ENCODE peak calls at places on chromosomes 5 and 9, in eight cellular contexts. G, X, Z, K, E, Y, J and N are unnamed samples.

GRCh38 chr5:139459451-139459934 is 3.0 kb downstream of the ECSCR start:
- DNase-seq in E (no peak), Y (no peak), J (peak; percentile 45), Z (no peak), K (no peak), G (no peak), X (no peak), N (no peak)

GRCh38 chr5:43514471-43514815 is 505 bp downstream of the C5orf34 start:
- DNase-seq in Y (no peak), Z (peak; percentile 14), K (no peak), X (peak; percentile 49), E (no peak), G (no peak), J (no peak), N (peak; percentile 58)

GRCh38 chr9:7103382-7104170 is 345.8 kb downstream of the KDM4C start:
- DNase-seq in G (no peak), K (no peak), E (peak; percentile 81), X (no peak), J (no peak), Y (no peak), Z (no peak), N (no peak)

GRCh38 chr9:92762781-92763708 is 1.6 kb downstream of the BICD2 start:
- DNase-seq in Y (no peak), J (no peak), X (no peak), Z (no peak), K (no peak), G (no peak), E (no peak), N (no peak)

GRCh38 chr5:93039888-93040287 is 541.1 kb downstream of the NR2F1-AS1 start:
- DNase-seq in Y (no peak), Z (no peak), G (no peak), K (no peak), X (no peak), J (no peak), E (no peak), N (no peak)

GRCh38 chr5:61151893-61152292 is 10.4 kb downstream of the SMIM15 start:
- DNase-seq in X (no peak), Z (no peak), J (no peak), K (no peak), G (no peak), Y (no peak), E (no peak), N (no peak)

GRCh38 chr5:93586948-93587918 is 4.2 kb downstream of the NR2F1 start:
- DNase-seq in J (no peak), Z (no peak), E (no peak), X (no peak), Y (no peak), G (no peak), K (no peak), N (no peak)

GRCh38 chr9:130426883-130427282 is 17.9 kb upstream of the ASS1 start:
- DNase-seq in K (peak; percentile 37), Z (no peak), Y (no peak), G (no peak), J (peak; percentile 56), X (peak; percentile 33), E (peak; percentile 35), N (peak; percentile 44)

GRCh38 chr9:35436940-35437339 is 53.0 kb upstream of the RUSC2 start:
- DNase-seq in J (no peak), X (no peak), K (no peak), E (no peak), Z (no peak), G (no peak), Y (no peak), N (no peak)

GRCh38 chr9:120235081-120235480 is 344.9 kb downstream of the CDK5RAP2 start:
- DNase-seq in Y (no peak), G (no peak), E (no peak), J (no peak), K (no peak), X (no peak), Z (no peak), N (no peak)

GRCh38 chr5:141503699-141504098 is 14.8 kb downstream of the PCDHGC5 start:
- DNase-seq in K (no peak), G (no peak), Z (no peak), X (no peak), E (no peak), Y (no peak), J (no peak), N (no peak)

GRCh38 chr9:4081549-4081895 is 218.3 kb downstream of the GLIS3 start:
- DNase-seq in Z (no peak), J (no peak), Y (no peak), X (no peak), E (no peak), K (no peak), G (no peak), N (no peak)

GRCh38 chr9:98488578-98489312 is 220.0 kb downstream of the GABBR2 start:
- DNase-seq in K (no peak), Y (no peak), G (no peak), X (peak; percentile 26), E (no peak), Z (no peak), J (no peak), N (peak; percentile 98)

GRCh38 chr5:146788918-146789317 is 89.6 kb downstream of the PPP2R2B start:
- DNase-seq in X (no peak), G (no peak), Y (no peak), K (no peak), E (no peak), J (no peak), Z (no peak), N (no peak)

GRCh38 chr5:34685485-34686197 is 29.5 kb downstream of the RAI14 start:
- DNase-seq in G (no peak), K (no peak), E (no peak), X (no peak), Y (no peak), Z (no peak), J (no peak), N (no peak)

GRCh38 chr5:1467341-1468246 is 22.4 kb upstream of the SLC6A3 start:
- DNase-seq in K (no peak), E (no peak), G (no peak), X (no peak), J (no peak), Y (peak; percentile 15), Z (no peak), N (no peak)

GRCh38 chr5:145056805-145057204 is 778.3 kb downstream of the PRELID2 start:
- DNase-seq in E (no peak), J (no peak), K (no peak), G (no peak), Y (no peak), X (no peak), Z (peak; percentile 4), N (peak; percentile 5)

GRCh38 chr9:127035423-127035822 is 87.0 kb downstream of the ANGPTL2 start:
- DNase-seq in J (peak; percentile 62), Z (no peak), Y (peak; percentile 80), X (no peak), G (no peak), K (no peak), E (peak; percentile 75), N (no peak)

GRCh38 chr9:128201441-128202369 is 1.5 kb upstream of the DNM1 start:
- DNase-seq in J (no peak), X (no peak), Z (no peak), Y (no peak), E (no peak), G (no peak), K (no peak), N (no peak)

GRCh38 chr9:128203842-128204551 is 818 bp downstream of the DNM1 start:
- DNase-seq in G (no peak), X (peak; percentile 79), K (no peak), E (no peak), J (no peak), Z (no peak), Y (peak; percentile 54), N (peak; percentile 87)

GRCh38 chr9:128204858-128205257 is 1.7 kb downstream of the DNM1 start:
- DNase-seq in Z (no peak), K (no peak), G (no peak), X (no peak), J (no peak), E (no peak), Y (no peak), N (no peak)

GRCh38 chr9:128202648-128203023 is 543 bp upstream of the DNM1 start:
- DNase-seq in G (no peak), Y (no peak), J (no peak), K (no peak), E (no peak), X (no peak), Z (no peak), N (no peak)

GRCh38 chr9:128203024-128203841 is at the start of gene DNM1:
- DNase-seq in X (peak; percentile 89), K (peak; percentile 18), Z (peak; percentile 98), J (peak; percentile 60), Y (peak; percentile 76), E (no peak), G (no peak), N (peak; percentile 98)
- TF ChIP-seq POLR2A in X (peak; percentile 54), K (no peak), Z (no peak), J (no peak), Y (no peak), E (no peak), G (no peak), N (peak; percentile 65)

DNA sequence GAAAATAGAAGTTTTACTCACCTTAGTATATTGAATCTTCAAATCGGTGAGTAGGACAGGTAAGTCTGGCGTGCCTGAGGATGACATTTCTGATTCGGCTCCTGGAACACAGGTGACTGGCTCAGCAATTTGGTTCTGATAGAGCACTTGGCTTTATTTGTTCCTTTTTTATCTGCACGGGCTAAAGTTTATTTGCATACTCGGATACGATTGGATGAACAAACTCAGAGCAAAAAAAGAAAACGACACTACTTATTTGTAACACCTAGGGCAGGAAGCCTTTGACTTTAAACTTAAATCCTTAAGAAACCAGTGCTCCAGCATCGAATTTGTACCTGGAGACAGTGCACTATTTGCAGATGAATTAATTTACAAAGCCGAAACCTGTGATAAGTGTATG is at the start of gene ALDH1A1:
- DNase-seq in J (no peak), K (peak; percentile 40), X (no peak), G (no peak), Y (no peak), Z (no peak), E (no peak), N (no peak)
- TF ChIP-seq POLR2A in J (no peak), K (no peak), X (peak; percentile 84), G (no peak), Y (no peak), Z (no peak), E (peak; percentile 67), N (no peak)

DNA sequence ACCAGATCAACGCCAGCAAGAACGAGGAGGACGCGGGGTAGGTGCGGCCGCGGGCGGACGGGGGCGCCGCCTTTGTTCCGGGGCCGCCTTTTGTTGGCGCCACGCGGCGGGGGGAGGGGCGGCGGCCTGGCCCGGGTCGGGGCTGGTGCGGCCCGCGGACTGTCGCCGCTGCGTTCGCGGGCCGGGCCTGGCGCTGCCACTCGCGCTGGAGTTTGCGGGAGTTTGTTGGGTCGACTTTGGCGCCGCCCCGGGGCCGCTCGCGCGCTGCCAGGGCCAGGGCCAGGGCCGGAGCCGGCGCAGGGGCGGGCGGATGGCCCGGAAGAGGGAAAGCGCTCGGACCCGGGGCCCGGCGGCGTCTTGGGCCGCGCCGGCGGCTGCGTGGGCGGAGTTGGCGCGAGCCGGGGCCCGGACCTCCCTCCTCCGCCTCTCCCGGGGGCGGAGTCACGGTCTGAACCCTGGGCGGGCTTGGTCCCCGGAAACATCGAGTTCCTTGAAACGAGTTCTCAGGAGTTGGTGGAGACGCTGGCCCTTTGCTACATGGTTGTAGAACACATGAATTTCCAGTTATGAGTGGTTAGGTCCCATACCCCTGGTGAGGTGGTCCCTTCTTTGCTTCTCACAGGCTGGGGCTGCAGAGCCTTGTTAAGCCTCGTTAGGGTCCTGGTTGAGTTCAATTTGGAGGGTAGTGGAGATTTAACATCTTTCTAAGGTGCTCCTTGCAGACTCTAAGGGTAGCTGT is 846 bp downstream of the HNRNPAB start:
- DNase-seq in K (peak; percentile 75), J (peak; percentile 77), X (peak; percentile 82), G (peak; percentile 78), Y (peak; percentile 81), Z (peak; percentile 89), E (peak; percentile 72), N (peak; percentile 77)
- TF ChIP-seq POLR2A in K (no peak), J (no peak), X (no peak), G (no peak), Y (no peak), Z (no peak), E (peak; percentile 57), N (no peak)

GRCh38 chr9:111895996-111896941 is at the start of gene UGCG:
- DNase-seq in X (peak; percentile 79), Z (peak; percentile 88), G (peak; percentile 71), J (peak; percentile 92), Y (peak; percentile 92), E (peak; percentile 81), K (peak; percentile 84), N (peak; percentile 70)
- TF ChIP-seq POLR2A in X (peak; percentile 97), Z (peak; percentile 91), G (no peak), J (peak; percentile 78), Y (peak; percentile 92), E (peak; percentile 97), K (peak; percentile 96), N (peak; percentile 83)